ENCODE peak calls at places on chromosomes 1 and 21, in eight cellular contexts. Y is adrenal gland, X is psoas muscle, F is ovary, M is fibroblast of lung, G is stomach, V is PC-3, Q is testis. R is an unnamed sample.

GRCh38 chr1:164673584-164674214 is 114.7 kb downstream of the PBX1 start:
- DNase-seq in Y (no peak), X (peak; percentile 56), F (no peak), M (no peak), G (no peak), V (peak; percentile 33), Q (peak; percentile 56), R (no peak)

GRCh38 chr1:167016090-167016750 is 27.1 kb downstream of the MAEL start:
- DNase-seq in Y (no peak), X (no peak), F (no peak), M (no peak), G (no peak), V (no peak), Q (no peak), R (no peak)

GRCh38 chr1:208177656-208178055 is 66.5 kb downstream of the PLXNA2 start:
- DNase-seq in Y (no peak), X (no peak), F (no peak), M (no peak), G (peak; percentile 51), V (no peak), Q (no peak), R (no peak)

GRCh38 chr1:30286241-30286983 is 437.0 kb downstream of the MATN1 start:
- DNase-seq in Y (no peak), X (no peak), F (peak; percentile 40), M (no peak), G (no peak), V (no peak), Q (no peak), R (no peak)

GRCh38 chr1:224873645-224874369 is 55.7 kb upstream of the DNAH14 start:
- DNase-seq in Y (no peak), X (no peak), F (no peak), M (peak; percentile 77), G (no peak), V (peak; percentile 61), Q (no peak), R (peak; percentile 10)

GRCh38 chr1:111510003-111510380 is 6.6 kb upstream of the ADORA3 start:
- DNase-seq in Y (peak; percentile 49), X (no peak), F (no peak), M (peak; percentile 40), G (no peak), V (no peak), Q (peak; percentile 63), R (no peak)

GRCh38 chr1:40626383-40626770 is 39.1 kb downstream of the RIMS3 start:
- DNase-seq in Y (no peak), X (no peak), F (no peak), M (no peak), G (no peak), V (no peak), Q (no peak), R (no peak)

GRCh38 chr1:10900265-10900651 is 103.8 kb upstream of the CASZ1 start:
- DNase-seq in Y (no peak), X (no peak), F (no peak), M (no peak), G (no peak), V (peak; percentile 75), Q (no peak), R (no peak)

GRCh38 chr1:87155180-87155579 is 173.5 kb upstream of the LMO4 start:
- DNase-seq in Y (no peak), X (no peak), F (no peak), M (no peak), G (no peak), V (no peak), Q (no peak), R (no peak)

GRCh38 chr1:233151850-233152249 is 143.7 kb downstream of the PCNX2 start:
- DNase-seq in Y (no peak), X (no peak), F (no peak), M (no peak), G (no peak), V (no peak), Q (no peak), R (no peak)

GRCh38 chr21:46021978-46022544 is 40.5 kb downstream of the COL6A1 start:
- DNase-seq in Y (no peak), X (peak; percentile 79), F (peak; percentile 83), M (no peak), G (peak; percentile 25), V (no peak), Q (peak; percentile 62), R (no peak)

GRCh38 chr1:25795227-25795626 is 4.8 kb upstream of the SELENON start:
- DNase-seq in Y (no peak), X (no peak), F (no peak), M (no peak), G (no peak), V (no peak), Q (no peak), R (no peak)

GRCh38 chr1:207959141-207959825 is 48.4 kb upstream of the CD34 start:
- DNase-seq in Y (peak; percentile 91), X (peak; percentile 92), F (peak; percentile 93), M (peak; percentile 40), G (peak; percentile 68), V (no peak), Q (peak; percentile 80), R (peak; percentile 59)

GRCh38 chr1:9399510-9400424 is 107.1 kb downstream of the SPSB1 start:
- DNase-seq in Y (peak; percentile 85), X (peak; percentile 65), F (peak; percentile 68), M (peak; percentile 51), G (peak; percentile 28), V (no peak), Q (no peak), R (no peak)

GRCh38 chr1:16992675-16993074 is 12.3 kb upstream of the MFAP2 start:
- DNase-seq in Y (no peak), X (no peak), F (no peak), M (no peak), G (no peak), V (no peak), Q (no peak), R (no peak)

GRCh38 chr1:50735443-50735842 is 224.6 kb downstream of the FAF1 start:
- DNase-seq in Y (no peak), X (no peak), F (no peak), M (peak; percentile 53), G (no peak), V (peak; percentile 50), Q (no peak), R (no peak)

GRCh38 chr1:151370211-151370911 is 2.1 kb downstream of the SELENBP1 start:
- DNase-seq in Y (no peak), X (peak; percentile 25), F (peak; percentile 78), M (no peak), G (peak; percentile 34), V (no peak), Q (no peak), R (no peak)

GRCh38 chr1:41626616-41627375 is 142.3 kb upstream of the EDN2 start:
- DNase-seq in Y (no peak), X (no peak), F (no peak), M (no peak), G (no peak), V (peak; percentile 77), Q (no peak), R (no peak)

GRCh38 chr1:198528376-198528775 is 12.1 kb downstream of the ATP6V1G3 start:
- DNase-seq in Y (no peak), X (no peak), F (no peak), M (peak; percentile 75), G (no peak), V (peak; percentile 44), Q (no peak), R (no peak)

GRCh38 chr1:116911166-116911553 is 1.4 kb downstream of the PTGFRN start:
- DNase-seq in Y (peak; percentile 32), X (no peak), F (no peak), M (no peak), G (no peak), V (no peak), Q (no peak), R (peak; percentile 18)

GRCh38 chr1:179029293-179029692 is 3.6 kb downstream of the FAM20B start:
- DNase-seq in Y (no peak), X (no peak), F (no peak), M (no peak), G (no peak), V (no peak), Q (no peak), R (no peak)

GRCh38 chr1:15936025-15936424 is 39.9 kb downstream of the ZBTB17 start:
- DNase-seq in Y (no peak), X (no peak), F (peak; percentile 28), M (no peak), G (peak; percentile 22), V (no peak), Q (no peak), R (no peak)

GRCh38 chr1:15938628-15939161 is 37.2 kb downstream of the ZBTB17 start:
- DNase-seq in Y (peak; percentile 33), X (no peak), F (no peak), M (no peak), G (peak; percentile 23), V (no peak), Q (no peak), R (no peak)

GRCh38 chr1:15935056-15935950 is 40.6 kb downstream of the ZBTB17 start:
- DNase-seq in Y (no peak), X (no peak), F (peak; percentile 31), M (no peak), G (peak; percentile 20), V (no peak), Q (no peak), R (no peak)

GRCh38 chr1:15937706-15938168 is 38.2 kb downstream of the ZBTB17 start:
- DNase-seq in Y (no peak), X (no peak), F (peak; percentile 37), M (no peak), G (peak; percentile 21), V (peak; percentile 18), Q (no peak), R (no peak)

DNA sequence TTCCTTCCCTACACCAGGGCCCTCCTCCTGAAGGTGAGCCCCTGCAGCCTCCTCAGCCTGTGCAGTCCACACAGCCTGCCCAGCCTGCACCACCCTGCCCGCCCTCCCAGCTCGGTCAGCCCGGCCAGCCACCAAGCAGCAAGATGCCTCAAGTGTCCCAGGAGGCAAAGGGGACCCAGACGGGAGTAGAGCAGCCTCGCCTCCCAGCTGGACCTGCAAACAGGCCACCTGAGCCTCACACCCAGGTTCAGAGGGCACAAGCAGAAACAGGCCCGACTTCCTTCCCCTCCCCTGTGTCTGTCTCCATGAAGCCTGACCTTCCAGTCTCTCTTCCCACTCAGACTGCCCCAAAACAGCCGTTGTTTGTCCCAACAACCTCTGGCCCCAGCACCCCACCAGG is 38.8 kb downstream of the ZBTB17 start:
- DNase-seq in Y (no peak), X (no peak), F (no peak), M (no peak), G (peak; percentile 21), V (no peak), Q (no peak), R (no peak)
- H3K36me3 ChIP-seq in Y (no peaks in the 10 kb centered on the region), X (peaks cover 5% of the 10 kb centered on the region), F (no peaks in the 10 kb centered on the region), M (peaks cover 27% of the 10 kb centered on the region), G (peaks cover 84% of the 10 kb centered on the region), V (peaks cover 28% of the 10 kb centered on the region), Q (no peaks in the 10 kb centered on the region), R (peaks cover 28% of the 10 kb centered on the region)

GRCh38 chr1:150008699-150009098 is 1.8 kb downstream of the OTUD7B start:
- DNase-seq in Y (no peak), X (no peak), F (no peak), M (no peak), G (no peak), V (no peak), Q (no peak), R (peak; percentile 7)
- H3K27ac ChIP-seq in Y (peak overlapping the region; percentile 97), X (peak overlapping the region; percentile 96), F (peak overlapping the region; percentile 93), M (peak overlapping the region; percentile 97), G (no peak overlapping the region), V (no peak overlapping the region), Q (peak overlapping the region; percentile 91), R (peak overlapping the region; percentile 93)

GRCh38 chr21:44854391-44854663 is 19.2 kb downstream of the PTTG1IP start:
- DNase-seq in Y (no peak), X (no peak), F (no peak), M (no peak), G (no peak), V (no peak), Q (no peak), R (no peak)
- H3K36me3 ChIP-seq in Y (no peaks in the 10 kb centered on the region), X (peaks cover 9% of the 10 kb centered on the region), F (no peaks in the 10 kb centered on the region), M (peaks cover 45% of the 10 kb centered on the region), G (peaks cover 60% of the 10 kb centered on the region), V (peaks cover 78% of the 10 kb centered on the region), Q (no peaks in the 10 kb centered on the region), R (peaks cover 32% of the 10 kb centered on the region)

GRCh38 chr1:235933483-235934116 is 66.9 kb upstream of the LYST start:
- DNase-seq in Y (no peak), X (no peak), F (no peak), M (no peak), G (no peak), V (no peak), Q (no peak), R (no peak)
- H3K27ac ChIP-seq in Y (no peak overlapping the region), X (no peak overlapping the region), F (no peak overlapping the region), M (no peak overlapping the region), G (peak overlapping the region; percentile 6), V (no peak overlapping the region), Q (no peak overlapping the region), R (no peak overlapping the region)

R was measured in body of pancreas.